ENCODE peak calls at places on chromosomes 11 and 22, in ten cellular contexts. R is H1, J is tibial nerve, Q is A549, S is testis, I is Peyer's patch, D is HepG2, M is right lobe of liver, C is adrenal gland, O is ovary. G is an unnamed sample. For H3K4me1 and H3K9me3, the result is how much of the 10 kb centered on the place peaks cover.

GRCh38 chr11:210122-210802 is 2.8 kb downstream of the RIC8A start:
- DNase-seq in O (no peak), J (no peak), D (no peak), Q (peak), M (no peak), I (no peak), R (no peak), S (peak), C (peak), G (no peak)

GRCh38 chr11:70538641-70539359 is 140.5 kb downstream of the CTTN start:
- DNase-seq in M (peak), C (no peak), J (no peak), R (no peak), O (no peak), D (no peak), Q (no peak), I (peak), S (no peak), G (no peak)

GRCh38 chr11:2122222-2122906 is 16.8 kb downstream of the IGF2 start:
- DNase-seq in C (no peak), J (no peak), Q (no peak), I (no peak), S (no peak), D (peak), O (no peak), M (peak), R (peak), G (no peak)

GRCh38 chr11:61815790-61816735 is 740 bp downstream of the FADS1 start:
- DNase-seq in J (peak), I (peak), Q (peak), O (peak), R (peak), S (peak), D (peak), M (peak), C (peak), G (peak)

GRCh38 chr11:78161937-78162336 is 22.5 kb upstream of the ALG8 start:
- DNase-seq in S (peak), I (no peak), J (no peak), R (no peak), C (no peak), D (no peak), O (peak), Q (no peak), M (no peak), G (no peak)

GRCh38 chr22:33049125-33049729 is 9.0 kb downstream of the SYN3 start:
- DNase-seq in J (peak), I (peak), M (peak), Q (peak), S (peak), O (peak), C (peak), D (peak), R (peak), G (peak)

GRCh38 chr11:102966011-102966410 is 10.5 kb upstream of the MMP13 start:
- DNase-seq in D (no peak), S (no peak), Q (no peak), J (no peak), M (no peak), I (no peak), R (no peak), C (no peak), O (no peak), G (no peak)

GRCh38 chr22:23800297-23801237 is 13.8 kb downstream of the SMARCB1 start:
- DNase-seq in I (peak), C (no peak), O (no peak), S (no peak), M (peak), Q (no peak), D (no peak), R (no peak), J (no peak), G (no peak)

GRCh38 chr11:47378011-47378835 is at the start of gene SPI1:
- DNase-seq in I (peak), M (peak), J (no peak), D (no peak), C (peak), O (no peak), Q (no peak), R (no peak), S (peak), G (no peak)

GRCh38 chr11:95132956-95133355 is 43.3 kb downstream of the ENDOD1 start:
- DNase-seq in C (no peak), Q (no peak), J (no peak), S (peak), I (no peak), R (no peak), D (no peak), M (no peak), O (no peak), G (no peak)

GRCh38 chr22:22037229-22037628 is 54.6 kb upstream of the TOP3B start:
- DNase-seq in S (no peak), D (no peak), J (no peak), C (no peak), M (no peak), Q (no peak), O (no peak), I (no peak), R (no peak), G (no peak)

GRCh38 chr11:83706581-83706980 is 420.4 kb upstream of the CCDC90B start:
- DNase-seq in D (no peak), I (no peak), C (no peak), M (no peak), S (no peak), J (no peak), Q (no peak), R (no peak), O (no peak), G (peak)

GRCh38 chr11:37532271-37532670 is 934.2 kb upstream of the RAG2 start:
- DNase-seq in C (no peak), R (no peak), S (no peak), J (no peak), M (no peak), I (no peak), O (no peak), D (no peak), Q (no peak), G (no peak)

GRCh38 chr11:76228122-76229000 is 22.1 kb upstream of the WNT11 start:
- DNase-seq in J (no peak), S (no peak), O (no peak), D (no peak), I (peak), R (no peak), C (no peak), M (peak), Q (no peak), G (no peak)

GRCh38 chr11:57885298-57886035 is 123.9 kb downstream of the CTNND1 start:
- DNase-seq in M (no peak), J (no peak), R (peak), S (peak), Q (peak), C (peak), I (no peak), O (no peak), D (peak), G (peak)

GRCh38 chr22:45997077-45997774 is 20.3 kb upstream of the WNT7B start:
- DNase-seq in I (peak), D (no peak), J (peak), O (peak), S (peak), R (no peak), C (peak), M (peak), Q (no peak), G (peak)

GRCh38 chr11:8263109-8263768 is 439 bp downstream of the LMO1 start:
- DNase-seq in M (peak), O (peak), S (no peak), J (no peak), Q (no peak), I (peak), D (no peak), R (peak), C (no peak), G (no peak)

GRCh38 chr11:35750981-35751663 is 88.5 kb downstream of the TRIM44 start:
- DNase-seq in I (no peak), S (no peak), J (no peak), D (no peak), O (no peak), R (no peak), Q (no peak), C (no peak), M (no peak), G (no peak)

GRCh38 chr11:119322921-119323531 is 6.1 kb upstream of the MCAM start:
- DNase-seq in S (no peak), R (no peak), D (no peak), O (no peak), J (peak), I (no peak), Q (no peak), M (peak), C (no peak), G (no peak)

GRCh38 chr11:107928767-107929507 is 689 bp downstream of the RAB39A start:
- DNase-seq in Q (peak), O (no peak), R (peak), I (no peak), D (no peak), M (peak), S (no peak), J (no peak), C (peak), G (no peak)

GRCh38 chr22:21457023-21457787 is 10.0 kb upstream of the TMEM191C start:
- DNase-seq in O (peak), R (no peak), Q (peak), M (peak), D (peak), S (no peak), J (peak), I (no peak), C (no peak), G (no peak)

GRCh38 chr22:45217806-45218205 is 22.9 kb downstream of the KIAA0930 start:
- DNase-seq in Q (no peak), D (no peak), M (peak), I (no peak), J (no peak), R (no peak), C (no peak), O (no peak), S (no peak), G (no peak)

GRCh38 chr11:86416494-86416893 is 41.8 kb downstream of the CCDC81 start:
- DNase-seq in M (no peak), D (no peak), I (no peak), C (no peak), R (no peak), Q (no peak), J (no peak), S (no peak), O (no peak), G (no peak)

GRCh38 chr11:5488798-5489399 is 414 bp downstream of the OR52D1 start:
- DNase-seq in M (no peak), J (no peak), R (no peak), S (no peak), O (no peak), I (no peak), D (no peak), Q (no peak), C (no peak), G (no peak)

GRCh38 chr11:102709211-102709980 is 3.8 kb upstream of the MMP27 start:
- DNase-seq in S (no peak), R (no peak), I (no peak), J (no peak), M (no peak), Q (no peak), O (no peak), D (no peak), C (no peak), G (no peak)

GRCh38 chr11:130070109-130070828 is 575 bp downstream of the APLP2 start:
- DNase-seq in D (no peak), R (peak), J (no peak), S (peak), Q (no peak), C (peak), O (peak), M (peak), I (peak), G (peak)

GRCh38 chr11:130068546-130068985 is 1.1 kb upstream of the APLP2 start:
- DNase-seq in M (no peak), Q (no peak), J (no peak), R (no peak), S (peak), O (no peak), D (peak), C (no peak), I (no peak), G (no peak)

GRCh38 chr11:130070829-130071205 is 1.1 kb downstream of the APLP2 start:
- DNase-seq in C (no peak), M (no peak), R (no peak), Q (no peak), J (no peak), I (no peak), O (no peak), D (no peak), S (peak), G (peak)

GRCh38 chr11:130069684-130070108 is at the start of gene APLP2:
- DNase-seq in O (peak), D (peak), R (peak), S (peak), Q (peak), M (peak), I (peak), J (peak), C (peak), G (peak)

DNA sequence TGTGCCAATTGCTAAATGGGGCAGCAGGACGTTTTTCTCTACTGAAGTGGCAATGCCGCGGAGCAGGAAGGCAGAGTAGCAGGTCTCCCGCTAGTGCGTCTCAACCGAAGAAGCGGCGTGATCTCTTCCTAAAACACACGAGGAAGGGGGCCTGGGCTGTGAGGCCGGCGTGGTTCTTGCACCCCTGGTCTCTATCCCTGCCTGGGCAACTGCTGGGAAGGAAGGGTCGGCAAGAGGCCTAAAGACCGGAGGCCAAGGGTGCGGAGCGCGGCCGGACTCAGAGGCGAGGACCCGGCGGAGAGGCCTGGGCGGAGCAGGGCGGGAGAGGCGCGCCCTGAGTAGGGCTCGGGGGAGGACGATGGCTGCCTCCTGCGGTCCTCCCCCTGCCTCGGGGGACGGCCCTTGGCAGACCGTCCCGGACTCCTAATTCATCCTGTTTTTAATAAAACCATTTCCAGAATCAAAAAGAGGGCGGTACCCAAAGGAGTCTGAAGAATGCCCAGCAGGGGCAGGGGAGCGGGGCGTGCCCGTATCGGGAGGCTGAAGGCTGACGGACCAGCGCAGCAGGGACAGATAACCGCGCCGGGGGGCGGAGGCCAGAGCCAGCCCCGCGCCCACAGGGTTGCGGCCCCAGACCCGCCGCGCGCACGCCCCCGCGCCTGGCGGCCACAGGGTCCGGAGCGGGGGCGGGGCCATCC is 559 bp upstream of the APLP2 start:
- DNase-seq in M (peak), R (no peak), O (no peak), C (peak), S (peak), Q (peak), D (no peak), J (peak), I (peak), G (peak)
- H3K4me1 ChIP-seq in M (under half), R (under half), O (under half), C (under half), S (under half), Q (under half), D (under half), J (under half), I (under half), G (under half)

GRCh38 chr22:37211075-37211852 is 1.0 kb downstream of the SSTR3 start:
- DNase-seq in D (no peak), I (peak), S (peak), J (no peak), M (no peak), Q (no peak), C (no peak), R (no peak), O (peak), G (no peak)
- TF ChIP-seq POLR2A in D (no peak), I (no peak), S (no peak), J (no peak), M (no peak), Q (no peak), C (no peak), R (no peak), O (no peak), G (no peak)

GRCh38 chr11:38718049-38718448 is 2120.0 kb upstream of the RAG2 start:
- DNase-seq in I (no peak), J (no peak), Q (peak), S (no peak), C (no peak), O (no peak), M (no peak), R (no peak), D (peak), G (no peak)
- H3K9me3 ChIP-seq in I (under half), J (under half), Q (under half), S (under half), C (under half), O (under half), M (under half), R (under half), D (under half), G (under half)

GRCh38 chr11:31874631-31875191 is 63.6 kb upstream of the PAX6 start:
- DNase-seq in O (no peak), R (no peak), Q (no peak), C (no peak), D (no peak), J (no peak), I (no peak), S (no peak), M (no peak), G (no peak)
- H3K4me1 ChIP-seq in O (under half), R (under half), Q (under half), C (under half), D (under half), J (under half), I (under half), S (under half), M (under half), G (under half)

GRCh38 chr22:42962295-42963230 is 52.4 kb downstream of the PACSIN2 start:
- DNase-seq in D (no peak), Q (peak), R (no peak), O (no peak), S (no peak), M (no peak), I (peak), J (no peak), C (no peak), G (peak)
- TF ChIP-seq POLR2A in D (no peak), Q (no peak), R (no peak), O (no peak), S (no peak), M (no peak), I (peak), J (no peak), C (no peak), G (peak)

DNA sequence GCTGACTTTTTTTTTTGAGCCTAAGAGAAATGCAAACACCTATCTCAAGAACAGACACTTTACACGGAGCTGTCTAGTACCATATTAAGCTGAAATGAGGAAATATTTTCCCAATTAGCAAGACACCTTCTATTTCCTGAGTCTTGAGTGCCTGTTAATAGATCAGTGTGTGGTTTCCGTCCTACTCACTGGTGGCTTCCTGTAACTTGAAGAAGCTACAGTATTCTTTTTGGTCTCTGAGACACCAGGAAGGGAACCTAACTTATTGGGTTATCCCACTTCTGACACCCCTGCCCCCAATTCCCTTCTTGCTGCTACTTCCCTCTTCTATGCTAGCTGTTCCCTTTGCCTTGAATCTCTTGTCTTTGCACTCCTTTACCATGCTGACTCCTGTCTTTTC is 92.7 kb downstream of the FDX1 start:
- DNase-seq in C (no peak), S (no peak), O (no peak), Q (no peak), J (no peak), D (no peak), R (no peak), I (no peak), M (no peak), G (no peak)
- H3K9me3 ChIP-seq in C (under half), S (under half), O (under half), Q (under half), J (under half), D (under half), R (under half), I (under half), M (under half), G (under half)

GRCh38 chr11:44573333-44573732 is 7.9 kb downstream of the CD82 start:
- DNase-seq in S (no peak), C (no peak), I (no peak), O (no peak), Q (no peak), R (no peak), J (no peak), D (no peak), M (no peak), G (no peak)
- H3K4me1 ChIP-seq in S (under half), C (under half), I (under half), O (under half), Q (under half), R (under half), J (under half), D (under half), M (under half), G (under half)

DNA sequence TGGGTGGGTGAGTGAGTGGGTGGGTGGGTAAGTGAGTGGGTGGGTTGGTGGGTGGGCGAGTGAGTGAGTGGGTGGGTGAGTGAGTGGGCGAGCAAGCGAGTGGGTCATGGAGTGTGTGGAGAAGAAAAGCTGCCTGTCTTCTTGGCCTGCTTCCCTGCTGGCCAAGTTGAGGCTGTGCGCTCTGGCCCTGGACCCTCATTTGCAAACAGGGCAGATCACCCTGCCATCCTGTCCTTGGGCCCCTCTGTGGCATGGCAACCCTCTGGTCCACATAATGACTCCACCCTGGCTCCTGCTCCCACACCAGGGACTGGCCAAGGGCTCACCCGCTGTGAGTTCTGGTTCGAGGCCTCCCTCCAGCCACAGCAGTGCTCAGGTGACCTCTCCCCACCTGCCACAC is 35.1 kb downstream of the CAPN1 start:
- DNase-seq in C (no peak), S (no peak), D (no peak), I (no peak), Q (no peak), J (no peak), M (no peak), O (no peak), R (no peak), G (no peak)
- TF ChIP-seq POLR2A in C (no peak), S (no peak), D (no peak), I (no peak), Q (no peak), J (no peak), M (no peak), O (no peak), R (no peak), G (no peak)

DNA sequence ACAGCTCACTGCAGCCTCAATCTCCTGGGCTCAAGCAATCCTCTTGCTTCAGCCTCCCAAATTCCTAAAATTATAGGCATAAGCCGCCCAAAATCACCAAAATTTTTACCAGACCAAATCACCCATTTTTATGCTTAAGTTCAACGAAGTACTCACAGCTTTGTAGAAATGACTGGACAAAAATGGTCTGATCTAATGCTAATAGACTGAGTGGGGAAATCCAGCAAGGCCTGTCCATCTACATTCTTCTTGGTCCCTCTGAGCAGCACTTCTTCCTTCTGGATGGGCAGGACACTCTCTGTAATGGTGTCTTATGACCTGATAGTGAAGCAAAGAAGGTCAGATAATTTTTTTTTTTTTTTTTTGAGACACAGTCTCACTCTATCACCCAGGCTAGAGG is 18.7 kb upstream of the OR6X1 start:
- DNase-seq in I (no peak), O (no peak), C (no peak), D (no peak), J (no peak), M (no peak), Q (no peak), R (no peak), S (no peak), G (no peak)
- H3K9me3 ChIP-seq in I (under half), O (under half), C (under half), D (under half), J (under half), M (under half), Q (under half), R (under half), S (under half), G (under half)